ENCODE peak calls at places on chromosomes 11 and 22, in five cellular contexts. L, X, G, T and F are unnamed samples.

GRCh38 chr22:19412934-19413333 is 18.6 kb downstream of the HIRA start:
- DNase-seq in L (no peak), X (no peak), G (no peak), T (no peak), F (no peak)

GRCh38 chr22:43255299-43255698 is 68.4 kb upstream of the TTLL12 start:
- DNase-seq in L (no peak), X (no peak), G (no peak), T (no peak), F (no peak)

GRCh38 chr11:64268687-64269379 is 15.6 kb downstream of the BAD start:
- DNase-seq in L (no peak), X (peak; percentile 60), G (no peak), T (peak; percentile 86), F (no peak)

GRCh38 chr11:36953986-36954385 is 355.9 kb upstream of the RAG2 start:
- DNase-seq in L (no peak), X (peak; percentile 3), G (no peak), T (no peak), F (no peak)

GRCh38 chr11:128550261-128550821 is 37.0 kb downstream of the ETS1 start:
- DNase-seq in L (no peak), X (no peak), G (no peak), T (no peak), F (no peak)

GRCh38 chr11:131295986-131296385 is 74.4 kb upstream of the NTM start:
- DNase-seq in L (no peak), X (no peak), G (no peak), T (no peak), F (no peak)

GRCh38 chr11:34476853-34477252 is 36.7 kb downstream of the ELF5 start:
- DNase-seq in L (no peak), X (no peak), G (no peak), T (no peak), F (no peak)

GRCh38 chr11:119367661-119368120 is 13.8 kb downstream of the USP2 start:
- DNase-seq in L (no peak), X (no peak), G (no peak), T (no peak), F (no peak)

GRCh38 chr22:37167176-37167980 is 17.7 kb upstream of the IL2RB start:
- DNase-seq in L (no peak), X (no peak), G (no peak), T (no peak), F (no peak)

GRCh38 chr11:87603887-87604286 is 566.2 kb downstream of the TMEM135 start:
- DNase-seq in L (no peak), X (no peak), G (no peak), T (peak; percentile 75), F (no peak)

GRCh38 chr22:46665151-46665695 is 45.0 kb downstream of the GRAMD4 start:
- DNase-seq in L (no peak), X (no peak), G (no peak), T (no peak), F (no peak)

GRCh38 chr11:43582837-43583462 is 97.6 kb upstream of the HSD17B12 start:
- DNase-seq in L (no peak), X (no peak), G (no peak), T (no peak), F (no peak)

GRCh38 chr11:72762641-72763304 is 10.6 kb upstream of the ARAP1 start:
- DNase-seq in L (no peak), X (no peak), G (no peak), T (no peak), F (no peak)

GRCh38 chr11:93542753-93543246 is 391 bp downstream of the SMCO4 start:
- DNase-seq in L (no peak), X (no peak), G (no peak), T (peak; percentile 64), F (no peak)

GRCh38 chr11:14105446-14105845 is 142.9 kb downstream of the SPON1 start:
- DNase-seq in L (no peak), X (no peak), G (no peak), T (no peak), F (no peak)

GRCh38 chr11:14905104-14906033 is 13.3 kb upstream of the CYP2R1 start:
- DNase-seq in L (peak; percentile 53), X (peak; percentile 55), G (peak; percentile 83), T (peak; percentile 88), F (no peak)

GRCh38 chr22:38549106-38549884 is 20.7 kb downstream of the DMC1 start:
- DNase-seq in L (no peak), X (no peak), G (no peak), T (no peak), F (no peak)

GRCh38 chr11:70677232-70677916 is 279.0 kb downstream of the CTTN start:
- DNase-seq in L (no peak), X (no peak), G (no peak), T (no peak), F (no peak)

GRCh38 chr11:6625156-6625831 is 6.1 kb upstream of the TPP1 start:
- DNase-seq in L (no peak), X (no peak), G (no peak), T (peak; percentile 53), F (no peak)

GRCh38 chr22:36546932-36547331 is 18.0 kb upstream of the EIF3D start:
- DNase-seq in L (no peak), X (peak; percentile 74), G (no peak), T (no peak), F (no peak)

GRCh38 chr11:126104420-126104819 is 41.8 kb upstream of the CDON start:
- DNase-seq in L (no peak), X (no peak), G (no peak), T (no peak), F (no peak)

GRCh38 chr11:15341587-15341986 is 226.9 kb downstream of the INSC start:
- DNase-seq in L (no peak), X (no peak), G (no peak), T (no peak), F (no peak)

GRCh38 chr11:2137202-2138071 is 1.8 kb downstream of the IGF2 start:
- DNase-seq in L (peak; percentile 36), X (peak; percentile 87), G (no peak), T (peak; percentile 51), F (no peak)

GRCh38 chr11:77075425-77075905 is 8.7 kb downstream of the CAPN5 start:
- DNase-seq in L (no peak), X (no peak), G (peak; percentile 34), T (no peak), F (no peak)

GRCh38 chr11:110711776-110712642 is at the start of gene ARHGAP20:
- DNase-seq in L (peak; percentile 68), X (peak; percentile 83), G (peak; percentile 50), T (peak; percentile 54), F (no peak)

GRCh38 chr11:33997473-33998347 is 53.8 kb upstream of the CAPRIN1 start:
- DNase-seq in L (no peak), X (peak; percentile 5), G (no peak), T (no peak), F (no peak)

GRCh38 chr11:108997826-108998225 is 333.0 kb downstream of the DDX10 start:
- DNase-seq in L (no peak), X (peak; percentile 21), G (no peak), T (no peak), F (no peak)

GRCh38 chr11:120527111-120527748 is 15.7 kb downstream of the GRIK4 start:
- DNase-seq in L (no peak), X (peak; percentile 30), G (no peak), T (no peak), F (peak; percentile 8)

DNA sequence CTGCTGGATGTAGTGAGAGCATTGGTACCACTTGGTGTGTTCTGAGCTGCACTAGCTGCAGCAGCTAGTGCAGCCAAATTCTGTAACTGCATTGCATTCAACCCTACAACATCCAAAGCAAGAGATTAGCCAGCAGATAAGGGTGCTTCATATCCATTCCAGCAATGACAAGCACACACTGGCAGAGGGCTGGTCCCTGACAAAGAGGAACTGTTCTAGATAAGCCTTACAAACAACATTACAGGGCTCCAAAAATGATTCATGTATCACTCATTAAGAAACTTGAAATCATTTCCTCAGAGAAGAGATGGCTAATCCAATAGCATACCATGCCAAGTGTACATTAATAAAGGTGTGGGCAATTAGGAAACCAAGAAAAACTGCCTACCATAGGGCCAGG is 28.4 kb upstream of the RAPSN start:
- DNase-seq in L (no peak), X (no peak), G (no peak), T (no peak), F (no peak)
- H3K4me3 ChIP-seq in L (no peak overlapping the region), X (no peak overlapping the region), G (no peak overlapping the region), T (no peak overlapping the region), F (no peak overlapping the region)

DNA sequence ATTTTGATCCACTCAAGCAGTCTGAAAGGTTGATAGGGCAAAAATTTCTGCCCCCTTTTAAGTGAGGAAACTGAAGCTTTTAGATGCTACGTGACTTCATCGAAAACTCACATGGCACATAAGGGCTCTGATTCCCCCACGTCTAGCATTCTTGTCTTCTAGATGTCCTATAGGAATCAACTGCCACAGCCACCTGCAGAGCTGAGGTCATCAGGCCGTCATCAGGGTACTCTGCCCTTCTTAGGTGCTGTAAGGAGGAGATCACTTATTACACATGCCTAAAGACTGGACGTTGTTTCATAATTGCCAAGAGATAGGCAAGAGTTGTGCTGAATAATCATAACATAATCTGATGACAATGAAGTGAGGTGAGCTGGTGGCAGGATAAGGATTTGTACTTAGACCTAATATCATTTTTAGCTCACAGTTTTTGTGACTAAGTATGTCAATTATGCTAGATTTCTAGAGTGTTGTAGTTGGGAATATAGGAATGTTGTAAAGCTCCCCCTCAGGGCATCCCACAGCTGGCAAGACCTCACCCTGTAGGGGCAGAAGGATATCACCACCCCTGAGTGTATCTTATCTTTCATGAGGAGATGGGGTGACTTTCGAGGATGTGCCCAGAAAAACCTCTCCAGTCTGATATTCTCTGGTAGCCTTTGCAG is 349.4 kb downstream of the METTL15 start:
- DNase-seq in L (no peak), X (no peak), G (no peak), T (no peak), F (no peak)
- H3K4me3 ChIP-seq in L (no peak overlapping the region), X (no peak overlapping the region), G (no peak overlapping the region), T (no peak overlapping the region), F (no peak overlapping the region)

DNA sequence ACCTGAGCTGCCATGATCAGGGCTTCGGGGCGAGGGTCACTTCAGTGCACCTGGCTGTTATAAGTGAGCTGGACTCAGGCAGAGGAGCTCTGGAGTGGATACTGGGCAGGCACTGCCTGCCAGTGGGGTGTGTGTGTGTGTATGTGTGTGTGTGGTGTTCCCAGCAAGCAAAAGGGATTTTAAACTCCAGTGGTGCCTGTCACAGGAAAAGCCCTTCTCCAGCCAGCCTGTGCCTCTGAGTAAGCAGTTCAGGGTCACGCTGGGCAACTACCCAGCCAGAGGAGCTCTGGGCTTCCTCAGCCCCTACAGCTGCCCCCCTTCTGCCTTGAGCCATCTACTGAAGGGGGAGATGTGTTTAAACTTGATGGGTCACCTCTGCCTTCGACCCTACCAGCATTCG is 109.0 kb downstream of the OSBP2 start:
- DNase-seq in L (no peak), X (no peak), G (no peak), T (no peak), F (no peak)
- H3K4me3 ChIP-seq in L (no peak overlapping the region), X (no peak overlapping the region), G (no peak overlapping the region), T (no peak overlapping the region), F (no peak overlapping the region)

GRCh38 chr11:107592256-107592655 is 1.3 kb downstream of the ELMOD1 start:
- DNase-seq in L (no peak), X (no peak), G (no peak), T (no peak), F (no peak)
- H3K4me3 ChIP-seq in L (no peak overlapping the region), X (no peak overlapping the region), G (peak overlapping the region; percentile 55), T (no peak overlapping the region), F (no peak overlapping the region)